ENCODE peak calls at places on chromosomes 16 and 17, in nine cellular contexts. F, P, X, V, J, U, S, K and Q are unnamed samples.

GRCh38 chr16:67760206-67760605 is 41.1 kb upstream of the GFOD2 start:
- DNase-seq in F (no peak), P (no peak), X (no peak), V (no peak), J (no peak), U (no peak), S (no peak), K (no peak), Q (no peak)

GRCh38 chr17:14670861-14671260 is 370.0 kb downstream of the HS3ST3B1 start:
- DNase-seq in F (no peak), P (no peak), X (no peak), V (no peak), J (no peak), U (no peak), S (no peak), K (no peak), Q (no peak)

GRCh38 chr17:16286947-16287562 is 66.2 kb downstream of the CENPV start:
- DNase-seq in F (no peak), P (no peak), X (peak; percentile 34), V (no peak), J (no peak), U (no peak), S (no peak), K (no peak), Q (peak; percentile 80)

GRCh38 chr17:77346765-77347164 is 206.0 kb downstream of the SEC14L1 start:
- DNase-seq in F (no peak), P (no peak), X (no peak), V (no peak), J (no peak), U (no peak), S (no peak), K (no peak), Q (peak; percentile 9)

GRCh38 chr17:40536731-40537171 is 28.5 kb downstream of the CCR7 start:
- DNase-seq in F (no peak), P (no peak), X (no peak), V (no peak), J (peak; percentile 73), U (no peak), S (no peak), K (no peak), Q (peak; percentile 77)

GRCh38 chr17:19317359-19318095 is 45.0 kb downstream of the B9D1 start:
- DNase-seq in F (no peak), P (no peak), X (peak; percentile 93), V (no peak), J (peak; percentile 64), U (peak; percentile 14), S (peak; percentile 36), K (no peak), Q (no peak)

GRCh38 chr16:85699628-85700027 is 10.9 kb upstream of the GINS2 start:
- DNase-seq in F (no peak), P (no peak), X (no peak), V (no peak), J (no peak), U (no peak), S (no peak), K (no peak), Q (no peak)

GRCh38 chr17:42101513-42102292 is 3.4 kb upstream of the ZNF385C start:
- DNase-seq in F (no peak), P (peak; percentile 49), X (peak; percentile 88), V (peak; percentile 73), J (peak; percentile 89), U (peak; percentile 53), S (peak; percentile 71), K (peak; percentile 64), Q (no peak)

GRCh38 chr16:27108826-27109665 is 42.3 kb downstream of the C16orf82 start:
- DNase-seq in F (no peak), P (no peak), X (no peak), V (no peak), J (no peak), U (no peak), S (no peak), K (no peak), Q (no peak)

GRCh38 chr17:50205931-50206505 is 4.6 kb upstream of the COL1A1 start:
- DNase-seq in F (peak; percentile 27), P (no peak), X (no peak), V (no peak), J (no peak), U (no peak), S (no peak), K (no peak), Q (no peak)

GRCh38 chr17:50203086-50203485 is 1.7 kb upstream of the COL1A1 start:
- DNase-seq in F (peak; percentile 29), P (no peak), X (no peak), V (no peak), J (no peak), U (no peak), S (no peak), K (peak; percentile 60), Q (no peak)

GRCh38 chr17:50203589-50204345 is 2.3 kb upstream of the COL1A1 start:
- DNase-seq in F (peak; percentile 16), P (no peak), X (no peak), V (no peak), J (no peak), U (no peak), S (no peak), K (peak; percentile 68), Q (no peak)

GRCh38 chr17:50205111-50205821 is 3.8 kb upstream of the COL1A1 start:
- DNase-seq in F (peak; percentile 23), P (no peak), X (no peak), V (no peak), J (no peak), U (no peak), S (no peak), K (no peak), Q (no peak)

DNA sequence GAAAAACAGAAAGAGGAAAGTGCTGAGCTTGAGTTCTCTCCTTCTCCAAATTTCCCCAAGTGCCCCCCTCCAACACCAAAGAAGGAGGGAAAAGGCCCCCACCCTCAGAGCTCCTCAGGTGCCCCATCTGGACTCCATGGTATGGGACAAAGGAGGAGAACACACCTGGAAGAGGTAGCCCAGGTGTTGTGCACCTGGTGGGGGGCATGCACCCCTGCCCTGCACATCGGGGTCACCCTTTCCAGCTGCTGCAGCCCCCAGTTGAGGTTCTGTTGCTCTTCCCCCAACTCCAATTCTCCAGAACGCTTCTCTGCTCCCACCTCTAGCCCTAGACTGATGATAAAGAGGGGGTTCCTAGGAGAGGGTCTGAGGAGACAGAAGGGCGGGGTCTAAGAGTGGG is 3.0 kb upstream of the COL1A1 start:
- DNase-seq in F (peak; percentile 11), P (no peak), X (no peak), V (no peak), J (no peak), U (no peak), S (no peak), K (no peak), Q (no peak)
- H3K4me1 ChIP-seq in F (no peaks in the 10 kb centered on the region), P (peaks cover 12% of the 10 kb centered on the region), X (peaks cover 27% of the 10 kb centered on the region), V (no peaks in the 10 kb centered on the region), J (peaks cover 3% of the 10 kb centered on the region), U (peaks cover 14% of the 10 kb centered on the region), S (peaks cover 65% of the 10 kb centered on the region), K (peaks cover 3% of the 10 kb centered on the region), Q (peaks cover 22% of the 10 kb centered on the region)

DNA sequence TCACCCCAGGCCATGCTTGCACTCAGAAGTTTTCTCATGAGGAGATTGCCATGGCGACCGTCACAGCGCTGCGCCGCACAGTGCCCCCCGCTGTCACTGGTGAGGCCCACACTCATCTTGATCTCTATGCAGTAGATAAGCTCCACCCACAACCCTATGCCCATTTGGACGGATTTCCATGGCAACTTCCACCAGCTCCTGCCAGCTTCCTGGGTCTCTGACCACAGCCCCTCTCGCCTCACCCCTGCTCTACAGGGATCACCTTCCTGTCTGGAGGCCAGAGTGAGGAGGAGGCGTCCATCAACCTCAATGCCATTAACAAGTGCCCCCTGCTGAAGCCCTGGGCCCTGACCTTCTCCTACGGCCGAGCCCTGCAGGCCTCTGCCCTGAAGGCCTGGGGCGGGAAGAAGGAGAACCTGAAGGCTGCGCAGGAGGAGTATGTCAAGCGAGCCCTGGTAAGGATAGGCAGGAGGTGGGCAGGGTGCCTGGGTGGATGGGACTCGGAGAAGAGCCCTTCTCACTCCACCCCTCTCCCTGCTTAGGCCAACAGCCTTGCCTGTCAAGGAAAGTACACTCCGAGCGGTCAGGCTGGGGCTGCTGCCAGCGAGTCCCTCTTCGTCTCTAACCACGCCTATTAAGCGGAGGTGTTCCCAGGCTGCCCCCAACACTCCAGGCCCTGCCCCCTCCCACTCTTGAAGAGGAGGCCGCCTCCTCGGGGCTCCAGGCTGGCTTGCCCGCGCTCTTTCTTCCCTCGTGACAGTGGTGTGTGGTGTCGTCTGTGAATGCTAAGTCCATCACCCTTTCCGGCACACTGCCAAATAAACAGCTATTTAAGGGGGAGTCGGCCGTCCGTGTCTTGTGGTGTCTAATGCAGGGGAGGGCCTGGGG is 4.3 kb downstream of the ALDOA start:
- DNase-seq in F (peak; percentile 65), P (no peak), X (no peak), V (no peak), J (no peak), U (no peak), S (no peak), K (no peak), Q (no peak)
- H3K36me3 ChIP-seq in F (peaks cover 68% of the 10 kb centered on the region), P (peaks cover 53% of the 10 kb centered on the region), X (peaks cover 33% of the 10 kb centered on the region), V (peaks cover 46% of the 10 kb centered on the region), J (peaks cover 64% of the 10 kb centered on the region), U (peaks cover 70% of the 10 kb centered on the region), S (peaks cover 72% of the 10 kb centered on the region), K (no peaks in the 10 kb centered on the region), Q (peaks cover 55% of the 10 kb centered on the region)

DNA sequence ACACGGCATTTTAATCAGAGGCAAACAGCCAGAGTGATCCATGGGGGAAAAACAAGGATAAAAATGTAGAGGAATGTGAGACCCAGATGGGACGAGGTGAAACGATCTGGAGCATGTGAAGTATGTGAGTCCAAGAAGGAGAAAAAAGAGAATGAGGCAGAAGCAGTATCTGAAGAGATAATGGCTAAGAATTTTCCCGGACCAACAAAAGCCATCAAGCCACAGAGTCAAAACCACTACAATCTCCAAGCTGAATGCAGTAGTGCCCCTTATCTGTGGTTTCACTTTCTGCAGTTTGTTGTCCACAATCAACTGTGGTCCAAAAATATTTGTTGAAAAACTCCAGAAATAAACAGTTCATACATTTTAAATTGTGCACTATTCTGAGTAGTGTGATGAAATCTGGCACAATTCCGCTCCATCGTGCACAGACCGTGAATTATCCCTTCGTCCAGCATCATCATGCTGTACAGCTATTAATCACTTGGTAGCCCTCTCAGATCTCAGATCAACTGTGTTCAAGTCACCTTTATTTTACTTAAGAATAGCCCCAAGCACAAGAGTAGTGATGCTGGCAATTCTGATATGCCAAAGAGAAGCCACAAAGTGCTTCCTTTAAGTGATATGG is 18.7 kb downstream of the MYH10 start:
- DNase-seq in F (no peak), P (no peak), X (peak; percentile 38), V (no peak), J (no peak), U (no peak), S (no peak), K (no peak), Q (no peak)
- H3K4me3 ChIP-seq in F (no peak overlapping the region), P (peak overlapping the region; percentile 59), X (no peak overlapping the region), V (no peak overlapping the region), J (no peak overlapping the region), U (no peak overlapping the region), S (no peak overlapping the region), K (no peak overlapping the region), Q (peak overlapping the region; percentile 43)

GRCh38 chr17:64001763-64002529 is 3.8 kb downstream of the PRR29 start:
- DNase-seq in F (peak; percentile 68), P (no peak), X (no peak), V (peak; percentile 79), J (peak; percentile 83), U (no peak), S (no peak), K (peak; percentile 87), Q (no peak)
- H3K4me1 ChIP-seq in F (no peaks in the 10 kb centered on the region), P (peaks cover 2% of the 10 kb centered on the region), X (peaks cover 9% of the 10 kb centered on the region), V (no peaks in the 10 kb centered on the region), J (peaks cover 31% of the 10 kb centered on the region), U (peaks cover 22% of the 10 kb centered on the region), S (peaks cover 37% of the 10 kb centered on the region), K (peaks cover 29% of the 10 kb centered on the region), Q (no peaks in the 10 kb centered on the region)

GRCh38 chr16:4806280-4806679 is 3.8 kb upstream of the ROGDI start:
- DNase-seq in F (no peak), P (no peak), X (no peak), V (no peak), J (no peak), U (no peak), S (no peak), K (no peak), Q (no peak)
- H3K36me3 ChIP-seq in F (peaks cover 36% of the 10 kb centered on the region), P (peaks cover 34% of the 10 kb centered on the region), X (peaks cover 16% of the 10 kb centered on the region), V (peaks cover 40% of the 10 kb centered on the region), J (peaks cover 68% of the 10 kb centered on the region), U (peaks cover 60% of the 10 kb centered on the region), S (peaks cover 71% of the 10 kb centered on the region), K (no peaks in the 10 kb centered on the region), Q (peaks cover 65% of the 10 kb centered on the region)